ENCODE peak calls at places on chromosomes 12 and 14, in seven cellular contexts. V is T-cell; O is NCI-H774; J is AML-193; K is left kidney; E is activated T-helper 1 cell treated with anti-CD3 and anti-CD28 coated beads, Interleukin-2, amount 50 U/mL, for 16 hours; Q is GM04504. S is an unnamed sample.

GRCh38 chr12:49969027-49969426 is 3.7 kb upstream of the AQP6 start:
- DNase-seq in Q (no peak), K (no peak), J (no peak), O (no peak), E (no peak), V (no peak), S (no peak)

GRCh38 chr14:51020024-51020710 is 74.7 kb downstream of the TRIM9 start:
- DNase-seq in Q (peak; percentile 39), O (no peak), K (peak; percentile 55), J (no peak), E (no peak), V (no peak), S (no peak)

GRCh38 chr12:59699408-59700144 is 103.7 kb downstream of the SLC16A7 start:
- DNase-seq in J (peak; percentile 37), V (no peak), K (peak; percentile 2), Q (peak; percentile 71), E (no peak), O (no peak), S (no peak)

GRCh38 chr12:19171731-19172130 is 42.2 kb downstream of the PLEKHA5 start:
- DNase-seq in V (no peak), K (no peak), J (no peak), Q (no peak), O (no peak), E (no peak), S (peak; percentile 19)

GRCh38 chr14:22980672-22981089 is 1.7 kb downstream of the AJUBA start:
- DNase-seq in J (no peak), O (no peak), V (no peak), E (no peak), K (peak; percentile 79), Q (no peak), S (peak; percentile 69)

GRCh38 chr14:88225721-88226120 is 97.3 kb downstream of the KCNK10 start:
- DNase-seq in E (no peak), K (peak; percentile 29), V (no peak), Q (no peak), J (no peak), O (no peak), S (no peak)

GRCh38 chr14:98931911-98932310 is 340.1 kb downstream of the BCL11B start:
- DNase-seq in E (peak; percentile 28), O (no peak), Q (no peak), K (no peak), V (peak; percentile 81), J (no peak), S (no peak)

GRCh38 chr14:22974530-22975313 is 7.6 kb downstream of the AJUBA start:
- DNase-seq in Q (no peak), O (no peak), K (no peak), E (no peak), J (no peak), V (no peak), S (peak; percentile 41)

GRCh38 chr12:28500373-28501024 is 310.2 kb downstream of the CCDC91 start:
- DNase-seq in Q (no peak), O (no peak), J (no peak), V (no peak), K (no peak), E (no peak), S (no peak)

GRCh38 chr12:53956251-53956887 is 1.7 kb downstream of the HOXC12 start:
- DNase-seq in E (no peak), O (no peak), K (peak; percentile 32), J (peak; percentile 61), V (no peak), Q (no peak), S (no peak)

GRCh38 chr14:73633115-73633514 is 11.7 kb upstream of the DNAL1 start:
- DNase-seq in E (no peak), Q (no peak), V (no peak), O (no peak), J (no peak), K (no peak), S (no peak)

GRCh38 chr14:94971750-94972149 is 185.6 kb downstream of the DICER1 start:
- DNase-seq in K (no peak), V (no peak), Q (no peak), J (no peak), E (no peak), O (no peak), S (no peak)

GRCh38 chr14:78074546-78074945 is 95.6 kb upstream of the NRXN3 start:
- DNase-seq in V (no peak), K (no peak), Q (no peak), E (no peak), J (no peak), O (no peak), S (no peak)

GRCh38 chr14:81363746-81364400 is 36.3 kb downstream of the STON2 start:
- DNase-seq in O (no peak), J (no peak), V (no peak), Q (no peak), K (no peak), E (no peak), S (no peak)

GRCh38 chr12:40122842-40123241 is 17.0 kb upstream of the SLC2A13 start:
- DNase-seq in E (no peak), J (no peak), K (no peak), O (no peak), Q (no peak), V (no peak), S (no peak)

GRCh38 chr14:72788972-72789728 is 104.8 kb downstream of the DPF3 start:
- DNase-seq in O (no peak), J (no peak), Q (no peak), K (peak; percentile 59), V (no peak), E (no peak), S (no peak)

GRCh38 chr14:100638211-100638855 is 51.1 kb upstream of the BEGAIN start:
- DNase-seq in K (no peak), E (no peak), J (no peak), O (no peak), Q (no peak), V (no peak), S (no peak)

GRCh38 chr12:113149361-113150150 is at the start of gene CFAP73:
- DNase-seq in O (peak; percentile 88), E (no peak), K (peak; percentile 98), V (no peak), J (no peak), Q (peak; percentile 67), S (peak; percentile 75)

GRCh38 chr12:68530965-68531364 is 79.7 kb upstream of the RAP1B start:
- DNase-seq in J (no peak), O (peak; percentile 7), V (no peak), Q (peak; percentile 47), K (peak; percentile 16), E (no peak), S (peak; percentile 79)

GRCh38 chr14:52531481-52531880 is 20.8 kb downstream of the TXNDC16 start:
- DNase-seq in V (no peak), Q (no peak), O (no peak), E (no peak), K (no peak), J (no peak), S (no peak)

GRCh38 chr12:92974759-92975158 is 45.7 kb upstream of the EEA1 start:
- DNase-seq in V (no peak), J (no peak), Q (no peak), K (no peak), O (no peak), E (no peak), S (no peak)

GRCh38 chr12:106120578-106121105 is 18.1 kb downstream of the NUAK1 start:
- DNase-seq in E (no peak), Q (no peak), V (no peak), J (no peak), K (no peak), O (no peak), S (no peak)

GRCh38 chr14:75201087-75201486 is 24.7 kb upstream of the TMED10 start:
- DNase-seq in Q (no peak), O (no peak), V (no peak), E (no peak), K (no peak), J (no peak), S (no peak)

GRCh38 chr12:24488091-24488596 is 460.8 kb downstream of the BCAT1 start:
- DNase-seq in J (no peak), K (no peak), E (no peak), Q (no peak), O (no peak), V (no peak), S (no peak)

GRCh38 chr14:104593710-104594121 is 10.9 kb downstream of the TMEM179 start:
- DNase-seq in J (no peak), Q (no peak), O (no peak), E (no peak), K (no peak), V (no peak), S (no peak)

GRCh38 chr12:9702239-9702638 is 30.7 kb downstream of the CLECL1 start:
- DNase-seq in J (no peak), V (peak; percentile 52), O (no peak), E (no peak), K (no peak), Q (no peak), S (no peak)

GRCh38 chr12:4271433-4272013 is 2.0 kb upstream of the CCND2 start:
- DNase-seq in O (no peak), Q (no peak), J (peak; percentile 53), V (no peak), K (no peak), E (no peak), S (no peak)

GRCh38 chr14:100581228-100582145 is 5.7 kb downstream of the BEGAIN start:
- DNase-seq in V (no peak), O (no peak), J (no peak), Q (no peak), E (no peak), K (peak; percentile 43), S (no peak)

GRCh38 chr14:88597601-88598000 is 34.8 kb downstream of the ZC3H14 start:
- DNase-seq in Q (no peak), V (no peak), O (no peak), E (no peak), K (no peak), J (no peak), S (no peak)

GRCh38 chr14:51139221-51139681 is 44.3 kb upstream of the TRIM9 start:
- DNase-seq in J (peak; percentile 69), V (no peak), E (no peak), K (peak; percentile 70), O (no peak), Q (no peak), S (no peak)

GRCh38 chr14:93234798-93235197 is 27.7 kb downstream of the UBR7 start:
- DNase-seq in K (peak; percentile 15), Q (peak; percentile 57), O (no peak), J (no peak), E (no peak), V (no peak), S (peak; percentile 14)

GRCh38 chr14:92511472-92512247 is 1.9 kb upstream of the RIN3 start:
- DNase-seq in O (no peak), K (no peak), V (no peak), E (no peak), J (no peak), Q (peak; percentile 95), S (peak; percentile 95)

GRCh38 chr14:92287987-92288386 is 35.0 kb upstream of the SLC24A4 start:
- DNase-seq in Q (no peak), V (no peak), E (no peak), J (no peak), O (no peak), K (no peak), S (no peak)

GRCh38 chr12:84508325-84508861 is 404.2 kb downstream of the SLC6A15 start:
- DNase-seq in K (peak; percentile 9), E (no peak), Q (peak; percentile 65), O (no peak), J (no peak), V (no peak), S (no peak)

GRCh38 chr14:100874051-100874410 is 29.5 kb downstream of the RTL1 start:
- DNase-seq in O (no peak), E (no peak), K (no peak), V (no peak), Q (no peak), J (no peak), S (no peak)

S was measured in dermis blood vessel endothelial cell.